ENCODE peak calls at places on chromosome 15, in nine cellular contexts. P, Z, F, X, B, V, K, T and C are unnamed samples.

GRCh38 chr15:58081446-58081845 is 15.9 kb upstream of the ALDH1A2 start:
- DNase-seq in B (peak), P (no peak), X (no peak), T (no peak), Z (no peak), K (no peak), V (no peak), F (no peak), C (no peak)

GRCh38 chr15:45287400-45287799 is 35.4 kb downstream of the SLC28A2 start:
- DNase-seq in X (no peak), T (no peak), P (no peak), K (no peak), Z (no peak), F (no peak), V (no peak), B (no peak), C (no peak)

GRCh38 chr15:79208179-79208578 is 74.3 kb upstream of the ANKRD34C start:
- DNase-seq in X (peak), V (no peak), T (no peak), K (no peak), B (no peak), P (no peak), F (no peak), Z (peak), C (no peak)

GRCh38 chr15:59295742-59296090 is 77.0 kb downstream of the MYO1E start:
- DNase-seq in K (no peak), F (no peak), P (no peak), B (no peak), V (no peak), X (no peak), Z (no peak), T (no peak), C (no peak)

GRCh38 chr15:79221696-79222095 is 60.8 kb upstream of the ANKRD34C start:
- DNase-seq in T (no peak), X (no peak), P (no peak), F (no peak), V (no peak), K (no peak), Z (no peak), B (no peak), C (no peak)

GRCh38 chr15:75682181-75683135 is 30.2 kb downstream of the CSPG4 start:
- DNase-seq in P (no peak), T (no peak), F (no peak), K (no peak), Z (no peak), V (no peak), B (no peak), X (no peak), C (no peak)

GRCh38 chr15:80665151-80665550 is 30.0 kb upstream of the ABHD17C start:
- DNase-seq in Z (no peak), X (no peak), B (no peak), F (no peak), P (no peak), T (no peak), V (no peak), K (no peak), C (no peak)

GRCh38 chr15:62847900-62848489 is 194.6 kb upstream of the TPM1 start:
- DNase-seq in F (no peak), V (no peak), Z (peak), X (peak), T (peak), P (peak), K (peak), B (peak), C (peak)

GRCh38 chr15:40471105-40471777 is 457 bp downstream of the CHST14 start:
- DNase-seq in P (no peak), T (peak), K (no peak), B (no peak), Z (peak), V (peak), X (no peak), F (peak), C (peak)

GRCh38 chr15:80640546-80641121 is 54.5 kb upstream of the ABHD17C start:
- DNase-seq in P (no peak), F (no peak), X (no peak), T (no peak), K (no peak), V (no peak), B (no peak), Z (no peak), C (no peak)